ENCODE peak calls at places on chromosomes 7 and 10, in nine cellular contexts. A is GM12865; C is WTC11; T is heart left ventricle; R is lower lobe of right lung; D is uterus; E is thyroid gland; Y is CD4-positive, alpha-beta T cell; X is osteocyte. W is an unnamed sample.

GRCh38 chr10:97540669-97541500 is 31.7 kb upstream of the ANKRD2 start:
- DNase-seq in A (no peak), D (peak; percentile 52), Y (no peak), X (no peak), E (no peak), T (peak; percentile 30), R (no peak), C (peak; percentile 38), W (no peak)

GRCh38 chr7:56079450-56080185 is 13.1 kb downstream of the PHKG1 start:
- DNase-seq in A (no peak), T (peak; percentile 87), C (peak; percentile 26), D (peak; percentile 53), R (peak; percentile 65), E (peak; percentile 50), Y (no peak), X (no peak), W (no peak)

GRCh38 chr7:114450431-114450830 is 35.8 kb downstream of the FOXP2 start:
- DNase-seq in C (no peak), E (no peak), A (no peak), X (no peak), T (no peak), R (no peak), Y (no peak), D (no peak), W (no peak)

GRCh38 chr7:33748793-33749192 is 156.5 kb upstream of the BMPER start:
- DNase-seq in Y (no peak), T (no peak), X (no peak), D (no peak), C (no peak), A (no peak), E (no peak), R (no peak), W (no peak)

GRCh38 chr10:98368644-98369043 is 46.3 kb downstream of the PYROXD2 start:
- DNase-seq in A (no peak), Y (no peak), D (no peak), T (no peak), R (no peak), E (no peak), X (no peak), C (no peak), W (no peak)

GRCh38 chr7:39142750-39143149 is 165.0 kb downstream of the POU6F2 start:
- DNase-seq in C (no peak), R (no peak), A (no peak), T (no peak), Y (no peak), E (no peak), X (no peak), D (no peak), W (no peak)

GRCh38 chr10:6053816-6054581 is 8.2 kb downstream of the IL2RA start:
- DNase-seq in E (peak; percentile 63), A (peak; percentile 52), C (no peak), X (peak; percentile 76), D (no peak), Y (no peak), R (peak; percentile 77), T (peak; percentile 71), W (no peak)

GRCh38 chr7:98470131-98470985 is 69.5 kb upstream of the BAIAP2L1 start:
- DNase-seq in R (peak; percentile 78), E (peak; percentile 51), A (peak; percentile 15), C (peak; percentile 98), D (no peak), X (no peak), Y (peak; percentile 9), T (no peak), W (no peak)

GRCh38 chr10:130369645-130370381 is 233.6 kb downstream of the GLRX3 start:
- DNase-seq in E (no peak), A (no peak), X (no peak), Y (no peak), T (peak; percentile 6), R (no peak), C (no peak), D (no peak), W (no peak)

GRCh38 chr10:79007037-79007842 is 61.5 kb upstream of the ZMIZ1 start:
- DNase-seq in A (no peak), R (no peak), X (no peak), Y (no peak), C (no peak), E (peak; percentile 55), T (no peak), D (peak; percentile 54), W (no peak)

GRCh38 chr10:79005126-79005820 is 63.5 kb upstream of the ZMIZ1 start:
- DNase-seq in A (no peak), C (no peak), X (no peak), R (no peak), T (no peak), Y (no peak), D (no peak), E (peak; percentile 65), W (no peak)

GRCh38 chr10:79002336-79002735 is 66.4 kb upstream of the ZMIZ1 start:
- DNase-seq in D (no peak), T (no peak), C (no peak), X (no peak), E (peak; percentile 26), Y (no peak), R (no peak), A (no peak), W (no peak)

GRCh38 chr10:79003183-79004100 is 65.3 kb upstream of the ZMIZ1 start:
- DNase-seq in E (peak; percentile 96), Y (no peak), X (no peak), T (peak; percentile 51), A (no peak), R (no peak), C (no peak), D (no peak), W (no peak)

DNA sequence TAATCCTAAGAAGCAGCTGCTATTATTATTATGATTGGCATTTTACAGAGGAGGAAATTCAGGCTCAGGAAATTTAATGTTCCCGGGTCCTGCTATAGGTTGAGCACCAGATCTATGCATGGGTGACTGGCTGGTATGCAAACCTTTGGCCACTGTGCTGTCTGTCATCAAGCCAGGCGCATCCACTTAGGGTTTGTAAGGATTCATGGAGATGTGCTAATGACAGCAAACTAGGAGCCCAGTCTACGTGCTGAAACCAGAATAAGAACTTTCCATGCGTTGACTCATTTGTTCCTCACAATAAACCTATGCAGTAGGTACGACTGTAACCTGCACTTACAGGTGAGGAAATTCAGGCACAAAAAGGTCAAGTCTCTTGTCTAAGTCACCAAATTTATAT is 64.5 kb upstream of the ZMIZ1 start:
- DNase-seq in A (no peak), C (no peak), X (no peak), D (no peak), Y (no peak), R (no peak), E (peak; percentile 38), T (no peak), W (no peak)
- TF ChIP-seq CTCF in A (no peak), C (no peak), X (no peak), D (no peak), Y (no peak), R (no peak), E (no peak), T (no peak), W (no peak)

DNA sequence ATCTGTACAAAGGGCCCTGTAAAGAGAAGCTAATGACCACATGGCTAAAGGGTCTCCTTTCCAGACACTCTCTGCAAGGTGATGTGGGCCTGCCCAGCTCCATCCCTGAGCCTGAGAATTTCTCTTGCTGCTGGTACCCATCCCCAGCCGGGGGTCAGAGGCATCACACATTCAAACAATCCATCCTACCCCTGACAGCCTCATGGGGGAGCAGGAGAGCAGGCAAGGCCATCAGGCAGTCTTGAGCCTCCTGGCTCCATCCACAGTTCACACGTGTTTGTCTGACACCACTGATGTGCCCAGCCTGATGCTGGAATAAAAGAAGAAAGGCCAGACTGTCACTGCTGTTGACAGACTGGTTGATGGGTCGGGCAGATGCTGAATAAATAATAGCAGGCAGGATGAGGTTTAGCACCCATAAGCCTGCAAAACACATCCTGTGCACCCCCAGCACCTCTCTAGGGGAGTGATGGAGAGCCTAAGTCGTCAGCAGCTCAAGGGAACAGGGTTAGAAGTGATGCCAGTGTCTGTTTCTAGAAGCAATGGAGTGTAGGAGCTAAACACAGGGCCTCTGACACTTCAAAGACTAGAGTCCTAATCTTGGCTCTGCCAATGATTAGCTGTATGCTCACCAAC is 43.5 kb downstream of the TLL2 start:
- DNase-seq in A (peak; percentile 59), C (peak; percentile 73), R (no peak), T (peak; percentile 26), Y (no peak), E (peak; percentile 42), D (no peak), X (no peak), W (peak; percentile 73)
- TF ChIP-seq CTCF in A (peak; percentile 80), C (peak; percentile 46), R (peak; percentile 34), T (peak; percentile 63), Y (peak; percentile 15), E (peak; percentile 25), D (no peak), X (peak; percentile 49), W (peak; percentile 75)

GRCh38 chr10:7085913-7086589 is 324.8 kb downstream of the SFMBT2 start:
- DNase-seq in D (no peak), R (no peak), A (no peak), Y (no peak), X (no peak), C (peak; percentile 20), T (no peak), E (peak; percentile 9), W (no peak)
- TF ChIP-seq CTCF in D (no peak), R (no peak), A (no peak), Y (no peak), X (peak; percentile 47), C (no peak), T (no peak), E (no peak), W (no peak)

GRCh38 chr7:130993671-130994365 is 259.8 kb upstream of the KLF14 start:
- DNase-seq in E (peak; percentile 55), R (no peak), Y (no peak), A (no peak), D (no peak), C (no peak), X (no peak), T (no peak), W (no peak)

GRCh38 chr7:130996841-130997231 is 262.8 kb upstream of the KLF14 start:
- DNase-seq in A (no peak), D (no peak), T (no peak), E (peak; percentile 92), X (no peak), Y (no peak), C (no peak), R (peak; percentile 56), W (no peak)

GRCh38 chr7:130995252-130996081 is 261.5 kb upstream of the KLF14 start:
- DNase-seq in T (no peak), E (no peak), D (no peak), R (no peak), Y (no peak), A (no peak), C (no peak), X (no peak), W (no peak)

GRCh38 chr7:130994378-130995115 is 260.5 kb upstream of the KLF14 start:
- DNase-seq in C (no peak), T (peak; percentile 48), R (no peak), A (no peak), X (no peak), E (peak; percentile 51), Y (no peak), D (peak; percentile 71), W (no peak)

DNA sequence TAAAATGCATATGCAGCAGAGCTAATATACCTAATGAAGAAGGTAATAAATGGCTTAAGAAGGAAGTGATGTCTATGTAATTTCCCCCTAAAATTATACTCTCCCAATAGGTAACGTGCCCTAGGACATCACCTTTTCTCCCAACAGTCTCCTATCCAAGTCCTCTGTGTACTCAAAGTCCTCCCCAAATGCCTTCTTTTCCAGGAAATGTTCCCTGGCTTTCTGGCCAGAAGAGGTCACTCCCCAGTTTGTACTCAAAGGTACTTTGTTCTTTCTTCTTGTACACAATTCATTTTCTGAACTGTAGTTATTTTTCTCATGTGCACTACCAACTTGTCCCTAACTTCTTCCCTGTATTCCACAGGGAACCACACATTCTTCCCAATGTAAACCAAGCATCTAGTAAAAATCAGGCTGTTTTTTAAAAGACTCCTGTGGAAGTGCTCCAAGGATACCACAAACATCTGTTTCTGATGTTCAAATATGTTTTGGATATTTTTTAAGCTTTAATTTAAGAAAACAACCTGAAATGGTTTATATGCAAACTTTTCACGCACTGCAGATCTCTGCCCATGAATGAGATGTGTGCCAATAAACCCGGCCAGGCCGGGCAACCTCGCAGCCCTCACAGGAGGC is 262.3 kb upstream of the KLF14 start:
- DNase-seq in C (no peak), E (no peak), T (no peak), A (no peak), R (no peak), Y (no peak), X (no peak), D (no peak), W (no peak)
- TF ChIP-seq CTCF in C (no peak), E (no peak), T (no peak), A (no peak), R (no peak), Y (no peak), X (no peak), D (no peak), W (no peak)